ENCODE peak calls at places on chromosomes 13 and 19, in seven cellular contexts. One of them, this sample, is unnamed.

GRCh38 chr19:50377051-50377441 is 789 bp downstream of the NR1H2 start:
- DNase-seq in IMR-90: no peak
- DNase-seq in mesenchymal stem cell: peak
- DNase-seq in H1: no peak
- DNase-seq in neuronal stem cell: no peak
- DNase-seq in H9: no peak
- DNase-seq in mesendoderm: peak
- DNase-seq in this sample: no peak

GRCh38 chr19:18743281-18743825 is 47.8 kb downstream of the COMP start:
- DNase-seq in IMR-90: peak
- DNase-seq in mesenchymal stem cell: peak
- DNase-seq in H1: no peak
- DNase-seq in neuronal stem cell: no peak
- DNase-seq in H9: peak
- DNase-seq in mesendoderm: no peak
- DNase-seq in this sample: peak

GRCh38 chr19:2278504-2279158 is 3.3 kb downstream of the PEAK3 start:
- DNase-seq in IMR-90: no peak
- DNase-seq in mesenchymal stem cell: no peak
- DNase-seq in H1: no peak
- DNase-seq in neuronal stem cell: no peak
- DNase-seq in H9: no peak
- DNase-seq in mesendoderm: no peak
- DNase-seq in this sample: no peak

GRCh38 chr19:6866646-6867255 is 20.6 kb upstream of the ADGRE1 start:
- DNase-seq in IMR-90: no peak
- DNase-seq in mesenchymal stem cell: no peak
- DNase-seq in H1: no peak
- DNase-seq in neuronal stem cell: no peak
- DNase-seq in H9: no peak
- DNase-seq in mesendoderm: no peak
- DNase-seq in this sample: no peak

GRCh38 chr19:34967551-34967950 is 3.5 kb upstream of the ZNF792 start:
- DNase-seq in IMR-90: no peak
- DNase-seq in mesenchymal stem cell: no peak
- DNase-seq in H1: no peak
- DNase-seq in neuronal stem cell: no peak
- DNase-seq in H9: no peak
- DNase-seq in mesendoderm: no peak
- DNase-seq in this sample: no peak

GRCh38 chr13:103866041-103866440 is 799.8 kb upstream of the SLC10A2 start:
- DNase-seq in IMR-90: no peak
- DNase-seq in mesenchymal stem cell: no peak
- DNase-seq in H1: no peak
- DNase-seq in neuronal stem cell: peak
- DNase-seq in H9: no peak
- DNase-seq in mesendoderm: peak
- DNase-seq in this sample: no peak

GRCh38 chr13:39244561-39245230 is 206.4 kb downstream of the NHLRC3 start:
- DNase-seq in IMR-90: no peak
- DNase-seq in mesenchymal stem cell: no peak
- DNase-seq in H1: no peak
- DNase-seq in neuronal stem cell: no peak
- DNase-seq in H9: no peak
- DNase-seq in mesendoderm: no peak
- DNase-seq in this sample: no peak

GRCh38 chr19:5530701-5531100 is 37.1 kb downstream of the TINCR start:
- DNase-seq in IMR-90: no peak
- DNase-seq in mesenchymal stem cell: no peak
- DNase-seq in H1: no peak
- DNase-seq in neuronal stem cell: no peak
- DNase-seq in H9: no peak
- DNase-seq in mesendoderm: no peak
- DNase-seq in this sample: no peak

GRCh38 chr13:112894673-112895481 is 74.1 kb upstream of the MCF2L start:
- DNase-seq in IMR-90: no peak
- DNase-seq in mesenchymal stem cell: no peak
- DNase-seq in H1: no peak
- DNase-seq in neuronal stem cell: peak
- DNase-seq in H9: peak
- DNase-seq in mesendoderm: no peak
- DNase-seq in this sample: no peak

GRCh38 chr13:77138813-77139212 is 111.9 kb upstream of the FBXL3 start:
- DNase-seq in IMR-90: no peak
- DNase-seq in mesenchymal stem cell: no peak
- DNase-seq in H1: no peak
- DNase-seq in neuronal stem cell: no peak
- DNase-seq in H9: no peak
- DNase-seq in mesendoderm: no peak
- DNase-seq in this sample: no peak

GRCh38 chr19:6069268-6069771 is 41.0 kb downstream of the RFX2 start:
- DNase-seq in IMR-90: no peak
- DNase-seq in mesenchymal stem cell: no peak
- DNase-seq in H1: no peak
- DNase-seq in neuronal stem cell: no peak
- DNase-seq in H9: no peak
- DNase-seq in mesendoderm: no peak
- DNase-seq in this sample: no peak

GRCh38 chr19:2355168-2356035 is 4.7 kb upstream of the TMPRSS9 start:
- DNase-seq in IMR-90: no peak
- DNase-seq in mesenchymal stem cell: no peak
- DNase-seq in H1: no peak
- DNase-seq in neuronal stem cell: no peak
- DNase-seq in H9: no peak
- DNase-seq in mesendoderm: no peak
- DNase-seq in this sample: no peak

GRCh38 chr13:111790621-111791020 is 276.3 kb upstream of the SOX1 start:
- DNase-seq in IMR-90: no peak
- DNase-seq in mesenchymal stem cell: no peak
- DNase-seq in H1: no peak
- DNase-seq in neuronal stem cell: no peak
- DNase-seq in H9: no peak
- DNase-seq in mesendoderm: no peak
- DNase-seq in this sample: no peak

GRCh38 chr13:84645196-84646071 is 763.2 kb upstream of the SLITRK1 start:
- DNase-seq in IMR-90: peak
- DNase-seq in mesenchymal stem cell: peak
- DNase-seq in H1: no peak
- DNase-seq in neuronal stem cell: no peak
- DNase-seq in H9: no peak
- DNase-seq in mesendoderm: peak
- DNase-seq in this sample: no peak

GRCh38 chr13:101331731-101332130 is 84.6 kb downstream of the NALCN start:
- DNase-seq in IMR-90: no peak
- DNase-seq in mesenchymal stem cell: no peak
- DNase-seq in H1: no peak
- DNase-seq in neuronal stem cell: no peak
- DNase-seq in H9: no peak
- DNase-seq in mesendoderm: no peak
- DNase-seq in this sample: no peak

GRCh38 chr19:3366761-3367571 is 583 bp downstream of the NFIC start:
- DNase-seq in IMR-90: no peak
- DNase-seq in mesenchymal stem cell: peak
- DNase-seq in H1: no peak
- DNase-seq in neuronal stem cell: no peak
- DNase-seq in H9: no peak
- DNase-seq in mesendoderm: peak
- DNase-seq in this sample: no peak

GRCh38 chr13:110702591-110703526 is 3.1 kb downstream of the CARS2 start:
- DNase-seq in IMR-90: peak
- DNase-seq in mesenchymal stem cell: peak
- DNase-seq in H1: no peak
- DNase-seq in neuronal stem cell: no peak
- DNase-seq in H9: no peak
- DNase-seq in mesendoderm: no peak
- DNase-seq in this sample: no peak

GRCh38 chr19:50492303-50493052 is 15.8 kb upstream of the GARIN5A start:
- DNase-seq in IMR-90: no peak
- DNase-seq in mesenchymal stem cell: peak
- DNase-seq in H1: no peak
- DNase-seq in neuronal stem cell: no peak
- DNase-seq in H9: peak
- DNase-seq in mesendoderm: peak
- DNase-seq in this sample: no peak

GRCh38 chr19:42441047-42441440 is 1.7 kb downstream of the CXCL17 start:
- DNase-seq in IMR-90: no peak
- DNase-seq in mesenchymal stem cell: no peak
- DNase-seq in H1: no peak
- DNase-seq in neuronal stem cell: no peak
- DNase-seq in H9: no peak
- DNase-seq in mesendoderm: no peak
- DNase-seq in this sample: peak

GRCh38 chr19:45637890-45638667 is 1.1 kb downstream of the EML2 start:
- DNase-seq in IMR-90: peak
- DNase-seq in mesenchymal stem cell: peak
- DNase-seq in H1: no peak
- DNase-seq in neuronal stem cell: no peak
- DNase-seq in H9: peak
- DNase-seq in mesendoderm: peak
- DNase-seq in this sample: peak

GRCh38 chr13:105428816-105429215 is 1106.6 kb downstream of the EFNB2 start:
- DNase-seq in IMR-90: peak
- DNase-seq in mesenchymal stem cell: no peak
- DNase-seq in H1: no peak
- DNase-seq in neuronal stem cell: no peak
- DNase-seq in H9: no peak
- DNase-seq in mesendoderm: no peak
- DNase-seq in this sample: peak

GRCh38 chr19:46759817-46760333 is 13.6 kb upstream of the STRN4 start:
- DNase-seq in IMR-90: peak
- DNase-seq in mesenchymal stem cell: no peak
- DNase-seq in H1: no peak
- DNase-seq in neuronal stem cell: no peak
- DNase-seq in H9: no peak
- DNase-seq in mesendoderm: no peak
- DNase-seq in this sample: no peak

GRCh38 chr13:35630551-35631275 is 154.2 kb upstream of the MAB21L1 start:
- DNase-seq in IMR-90: peak
- DNase-seq in mesenchymal stem cell: peak
- DNase-seq in H1: no peak
- DNase-seq in neuronal stem cell: peak
- DNase-seq in H9: peak
- DNase-seq in mesendoderm: peak
- DNase-seq in this sample: peak

GRCh38 chr13:35552172-35552844 is 75.8 kb upstream of the MAB21L1 start:
- DNase-seq in IMR-90: peak
- DNase-seq in mesenchymal stem cell: no peak
- DNase-seq in H1: no peak
- DNase-seq in neuronal stem cell: no peak
- DNase-seq in H9: no peak
- DNase-seq in mesendoderm: no peak
- DNase-seq in this sample: peak

GRCh38 chr19:44890366-44891015 is 563 bp upstream of the TOMM40 start:
- DNase-seq in IMR-90: peak
- DNase-seq in mesenchymal stem cell: peak
- DNase-seq in H1: peak
- DNase-seq in neuronal stem cell: peak
- DNase-seq in H9: peak
- DNase-seq in mesendoderm: peak
- DNase-seq in this sample: peak

GRCh38 chr13:49932066-49932465 is 4.1 kb downstream of the SPRYD7 start:
- DNase-seq in IMR-90: no peak
- DNase-seq in mesenchymal stem cell: peak
- DNase-seq in H1: no peak
- DNase-seq in neuronal stem cell: no peak
- DNase-seq in H9: no peak
- DNase-seq in mesendoderm: no peak
- DNase-seq in this sample: no peak

GRCh38 chr19:48513289-48514122 is 1.9 kb upstream of the LMTK3 start:
- DNase-seq in IMR-90: peak
- DNase-seq in mesenchymal stem cell: peak
- DNase-seq in H1: no peak
- DNase-seq in neuronal stem cell: no peak
- DNase-seq in H9: peak
- DNase-seq in mesendoderm: peak
- DNase-seq in this sample: peak

GRCh38 chr19:41597600-41598041 is 21.7 kb downstream of the CEACAM21 start:
- DNase-seq in IMR-90: peak
- DNase-seq in mesenchymal stem cell: peak
- DNase-seq in H1: no peak
- DNase-seq in neuronal stem cell: peak
- DNase-seq in H9: peak
- DNase-seq in mesendoderm: peak
- DNase-seq in this sample: peak

GRCh38 chr19:10782795-10783194 is 53.2 kb downstream of the TMED1 start:
- DNase-seq in IMR-90: no peak
- DNase-seq in mesenchymal stem cell: no peak
- DNase-seq in H1: no peak
- DNase-seq in neuronal stem cell: no peak
- DNase-seq in H9: no peak
- DNase-seq in mesendoderm: no peak
- DNase-seq in this sample: no peak
- H2BK5ac ChIP-seq in IMR-90: no peak
- H2BK5ac ChIP-seq in mesenchymal stem cell: no peak
- H2BK5ac ChIP-seq in H1: peak
- H2BK5ac ChIP-seq in neuronal stem cell: no peak
- H2BK5ac ChIP-seq in H9: no peak
- H2BK5ac ChIP-seq in mesendoderm: no peak
- H2BK5ac ChIP-seq in this sample: no peak

GRCh38 chr13:38167164-38167822 is 182.4 kb upstream of the UFM1 start:
- DNase-seq in IMR-90: no peak
- DNase-seq in mesenchymal stem cell: no peak
- DNase-seq in H1: no peak
- DNase-seq in neuronal stem cell: no peak
- DNase-seq in H9: no peak
- DNase-seq in mesendoderm: no peak
- DNase-seq in this sample: no peak
- H2BK5ac ChIP-seq in IMR-90: no peak
- H2BK5ac ChIP-seq in mesenchymal stem cell: no peak
- H2BK5ac ChIP-seq in H1: no peak
- H2BK5ac ChIP-seq in neuronal stem cell: no peak
- H2BK5ac ChIP-seq in H9: no peak
- H2BK5ac ChIP-seq in mesendoderm: no peak
- H2BK5ac ChIP-seq in this sample: no peak

GRCh38 chr13:90912247-90912646 is 435.2 kb upstream of the MIR17HG start:
- DNase-seq in IMR-90: no peak
- DNase-seq in mesenchymal stem cell: no peak
- DNase-seq in H1: no peak
- DNase-seq in neuronal stem cell: no peak
- DNase-seq in H9: no peak
- DNase-seq in mesendoderm: no peak
- DNase-seq in this sample: no peak
- H2BK5ac ChIP-seq in IMR-90: no peak
- H2BK5ac ChIP-seq in mesenchymal stem cell: no peak
- H2BK5ac ChIP-seq in H1: no peak
- H2BK5ac ChIP-seq in neuronal stem cell: no peak
- H2BK5ac ChIP-seq in H9: no peak
- H2BK5ac ChIP-seq in mesendoderm: no peak
- H2BK5ac ChIP-seq in this sample: no peak

GRCh38 chr19:15740785-15741184 is 3.0 kb downstream of the OR10H3 start:
- DNase-seq in IMR-90: no peak
- DNase-seq in mesenchymal stem cell: no peak
- DNase-seq in H1: no peak
- DNase-seq in neuronal stem cell: no peak
- DNase-seq in H9: no peak
- DNase-seq in mesendoderm: no peak
- DNase-seq in this sample: no peak
- H2BK5ac ChIP-seq in IMR-90: no peak
- H2BK5ac ChIP-seq in mesenchymal stem cell: no peak
- H2BK5ac ChIP-seq in H1: no peak
- H2BK5ac ChIP-seq in neuronal stem cell: no peak
- H2BK5ac ChIP-seq in H9: no peak
- H2BK5ac ChIP-seq in mesendoderm: no peak
- H2BK5ac ChIP-seq in this sample: no peak

This sample was measured in trophoblast cell.